ENCODE peak calls at places on chromosomes 12 and 14, in five cellular contexts. L, C, Y, V and U are unnamed samples.

GRCh38 chr14:98170580-98170979 is 1101.4 kb downstream of the BCL11B start:
- DNase-seq in L (no peak), C (no peak), V (no peak), Y (no peak), U (no peak)

GRCh38 chr12:96247567-96247962 is 53.4 kb downstream of the ELK3 start:
- DNase-seq in L (peak), Y (peak), V (no peak), C (no peak), U (peak)

GRCh38 chr12:68611094-68611818 is 557 bp downstream of the RAP1B start:
- DNase-seq in V (peak), L (peak), Y (peak), C (no peak), U (peak)

GRCh38 chr12:52252728-52253328 is 19.8 kb downstream of the KRT7 start:
- DNase-seq in C (no peak), Y (no peak), V (no peak), L (no peak), U (no peak)

GRCh38 chr12:90979936-90980335 is 24.8 kb downstream of the EPYC start:
- DNase-seq in L (no peak), Y (no peak), V (no peak), C (no peak), U (no peak)

GRCh38 chr12:19223695-19224094 is 94.2 kb downstream of the PLEKHA5 start:
- DNase-seq in V (no peak), L (no peak), C (no peak), Y (no peak), U (no peak)

GRCh38 chr12:13103391-13104033 is at the start of gene GSG1:
- DNase-seq in L (no peak), C (no peak), Y (no peak), V (no peak), U (no peak)

GRCh38 chr12:53161119-53161911 is 19.2 kb upstream of the ZNF740 start:
- DNase-seq in L (no peak), V (no peak), C (no peak), Y (no peak), U (no peak)

GRCh38 chr14:104819361-104819771 is 18.5 kb downstream of the ZBTB42 start:
- DNase-seq in Y (no peak), C (no peak), L (no peak), V (no peak), U (no peak)

GRCh38 chr12:130161261-130162231 is 718 bp upstream of the FZD10 start:
- DNase-seq in Y (no peak), V (no peak), L (no peak), C (no peak), U (no peak)

GRCh38 chr12:95884998-95885397 is 26.2 kb downstream of the SNRPF start:
- DNase-seq in Y (no peak), C (no peak), L (no peak), V (no peak), U (no peak)

GRCh38 chr12:71558445-71558844 is 105.2 kb downstream of the ZFC3H1 start:
- DNase-seq in V (no peak), C (no peak), L (no peak), Y (no peak), U (no peak)